ENCODE peak calls at places on chromosomes 12 and 14, in four cellular contexts. J is K562, R is SK-N-SH, B is GM12878. E is an unnamed sample.

GRCh38 chr12:44465139-44465538 is 411.0 kb downstream of the NELL2 start:
- DNase-seq in B (no peak), R (no peak), J (no peak), E (no peak)

GRCh38 chr14:66137076-66137475 is 349.1 kb upstream of the CCDC196 start:
- DNase-seq in R (no peak), J (no peak), B (no peak), E (no peak)

GRCh38 chr14:100822921-100823320 is 3.0 kb upstream of the MEG3 start:
- DNase-seq in R (no peak), B (no peak), J (no peak), E (no peak)

GRCh38 chr14:92513966-92514843 is 624 bp downstream of the RIN3 start:
- DNase-seq in J (no peak), B (no peak), R (no peak), E (peak)

GRCh38 chr12:64551676-64552075 is 58.6 kb upstream of the RASSF3 start:
- DNase-seq in B (no peak), J (no peak), R (no peak), E (no peak)

GRCh38 chr12:116934908-116935698 is 24.4 kb downstream of the FBXW8 start:
- DNase-seq in B (no peak), R (no peak), J (no peak), E (no peak)

GRCh38 chr12:45612044-45612794 is 117.3 kb upstream of the ARID2 start:
- DNase-seq in B (no peak), J (no peak), R (no peak), E (no peak)

GRCh38 chr14:24430682-24431568 is 1.2 kb downstream of the KHNYN start:
- DNase-seq in B (no peak), J (peak), R (no peak), E (peak)

GRCh38 chr14:105853089-105853906 is 326.9 kb downstream of the TMEM121 start:
- DNase-seq in R (peak), J (no peak), B (peak), E (no peak)

GRCh38 chr12:108832730-108833354 is 24.5 kb downstream of the SSH1 start:
- DNase-seq in J (no peak), B (no peak), R (no peak), E (no peak)

GRCh38 chr14:53020193-53020932 is 69.5 kb upstream of the FERMT2 start:
- DNase-seq in R (no peak), B (no peak), J (no peak), E (no peak)

GRCh38 chr14:35134329-35135123 is 12.2 kb downstream of the PRORP start:
- DNase-seq in B (no peak), R (no peak), J (no peak), E (no peak)

GRCh38 chr12:30822385-30823139 is 67.8 kb upstream of the CAPRIN2 start:
- DNase-seq in J (no peak), R (peak), B (no peak), E (peak)

GRCh38 chr12:65492997-65493892 is 214.8 kb downstream of the MSRB3 start:
- DNase-seq in B (no peak), R (no peak), J (no peak), E (no peak)

GRCh38 chr12:1398673-1399072 is 195.7 kb downstream of the FBXL14 start:
- DNase-seq in R (no peak), J (no peak), B (no peak), E (no peak)

GRCh38 chr14:83164016-83164415 is 1630.4 kb upstream of the SEL1L start:
- DNase-seq in J (no peak), R (no peak), B (no peak), E (no peak)

GRCh38 chr14:21431126-21431525 is 24.8 kb downstream of the CHD8 start:
- DNase-seq in R (no peak), B (no peak), J (no peak), E (no peak)

GRCh38 chr12:402127-402456 is 648 bp downstream of the CCDC77 start:
- DNase-seq in B (no peak), R (peak), J (peak), E (peak)

GRCh38 chr14:99467338-99468075 is 13.2 kb downstream of the SETD3 start:
- DNase-seq in B (no peak), J (no peak), R (no peak), E (no peak)

GRCh38 chr14:36069535-36069900 is 107.0 kb downstream of the PTCSC3 start:
- DNase-seq in R (peak), B (no peak), J (peak), E (peak)

GRCh38 chr12:73262788-73263381 is 990.7 kb downstream of the TRHDE start:
- DNase-seq in R (no peak), J (no peak), B (no peak), E (no peak)

GRCh38 chr12:46682148-46682547 is 143.6 kb downstream of the SLC38A4 start:
- DNase-seq in J (no peak), B (no peak), R (no peak), E (no peak)

GRCh38 chr12:96658075-96658474 is 168.7 kb downstream of the CFAP54 start:
- DNase-seq in R (no peak), B (no peak), J (no peak), E (no peak)

GRCh38 chr14:65958664-65959562 is 527.3 kb upstream of the CCDC196 start:
- DNase-seq in R (peak), J (peak), B (no peak), E (no peak)

GRCh38 chr14:30770376-30770775 is 104.0 kb upstream of the COCH start:
- DNase-seq in J (no peak), R (no peak), B (no peak), E (no peak)

GRCh38 chr12:124379938-124380754 is 85.3 kb downstream of the RFLNA start:
- DNase-seq in J (no peak), B (no peak), R (no peak), E (no peak)

GRCh38 chr12:26318661-26319068 is 123.3 kb downstream of the SSPN start:
- DNase-seq in B (no peak), R (no peak), J (peak), E (no peak)

GRCh38 chr12:53453953-53454640 is 2.2 kb downstream of the PCBP2 start:
- DNase-seq in B (no peak), R (no peak), J (no peak), E (no peak)

GRCh38 chr14:26595922-26596721 is 1.7 kb downstream of the NOVA1 start:
- DNase-seq in R (no peak), J (no peak), B (no peak), E (no peak)

GRCh38 chr12:45409966-45410365 is 194.1 kb downstream of the ANO6 start:
- DNase-seq in J (no peak), B (no peak), R (no peak), E (no peak)

DNA sequence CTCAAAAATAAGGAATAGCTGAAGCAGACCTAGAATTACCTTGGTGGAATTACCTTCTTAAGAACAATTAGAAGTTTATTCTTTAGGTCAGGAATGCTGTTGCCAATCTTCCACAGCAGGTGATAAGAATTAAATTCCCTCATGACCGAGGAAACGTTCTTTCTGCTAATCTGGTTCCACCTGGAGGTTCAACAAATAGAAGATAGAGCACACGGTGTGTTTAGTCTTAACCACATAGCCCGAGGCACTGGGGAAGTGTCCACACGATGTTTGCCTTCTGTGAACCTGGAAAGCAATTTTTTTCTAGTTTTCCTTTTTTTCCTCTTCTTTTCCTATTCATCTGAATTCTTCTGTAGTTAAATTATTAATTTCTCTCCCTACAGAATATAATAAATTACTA is 906.9 kb downstream of the NRXN3 start:
- DNase-seq in J (no peak), B (no peak), R (no peak), E (no peak)
- TF ChIP-seq USF1 in J (no peak), B (no peak), R (no peak), E (no peak)

DNA sequence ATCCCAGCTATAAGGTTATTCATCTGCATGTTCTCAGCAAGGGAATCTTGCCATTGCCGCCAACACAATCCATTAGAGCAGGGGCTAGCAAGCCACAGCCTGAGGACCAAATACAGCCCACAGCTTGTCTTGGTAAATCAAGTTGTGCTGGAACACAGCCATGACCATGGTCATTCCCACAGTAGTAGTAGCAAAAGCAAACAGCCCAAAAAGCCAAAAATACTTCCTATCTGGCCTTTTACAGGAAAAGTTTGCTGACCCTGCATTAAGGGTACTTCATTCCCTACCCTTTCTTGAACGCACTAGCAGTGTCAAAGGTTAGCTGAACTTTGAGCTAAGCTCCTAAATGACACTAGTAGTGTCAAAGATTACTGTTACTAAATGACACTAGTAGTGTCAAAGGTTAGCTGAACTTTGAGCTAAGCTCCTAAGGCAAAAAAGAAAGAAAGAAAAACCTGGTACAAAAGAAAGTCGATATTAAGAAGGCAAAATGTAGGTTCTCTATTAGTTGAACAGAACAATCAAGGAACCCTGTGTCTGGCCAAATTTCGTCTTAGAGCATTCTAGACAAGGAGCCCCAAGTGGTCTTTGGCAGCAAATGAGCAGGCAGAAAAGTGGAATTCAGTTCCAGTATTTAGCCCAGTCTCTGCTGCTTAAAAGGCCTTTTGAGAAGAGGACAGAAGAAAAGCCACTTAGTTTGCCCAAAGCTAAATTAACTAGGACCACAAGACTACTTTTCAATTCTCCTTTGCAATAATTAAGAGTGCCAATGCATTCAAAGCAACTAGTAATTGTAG is 67.7 kb downstream of the NT5DC3 start:
- DNase-seq in R (no peak), J (no peak), B (no peak), E (no peak)
- TF ChIP-seq USF1 in R (no peak), J (no peak), B (no peak), E (no peak)

GRCh38 chr14:89651805-89652204 is 234.8 kb upstream of the FOXN3 start:
- DNase-seq in J (no peak), R (peak), B (no peak), E (no peak)

GRCh38 chr14:89648510-89648909 is 231.5 kb upstream of the FOXN3 start:
- DNase-seq in J (no peak), B (no peak), R (no peak), E (no peak)

GRCh38 chr14:89652352-89652751 is 235.3 kb upstream of the FOXN3 start:
- DNase-seq in R (no peak), J (no peak), B (no peak), E (no peak)

GRCh38 chr14:89648924-89649323 is 231.9 kb upstream of the FOXN3 start:
- DNase-seq in R (no peak), B (no peak), J (no peak), E (no peak)

DNA sequence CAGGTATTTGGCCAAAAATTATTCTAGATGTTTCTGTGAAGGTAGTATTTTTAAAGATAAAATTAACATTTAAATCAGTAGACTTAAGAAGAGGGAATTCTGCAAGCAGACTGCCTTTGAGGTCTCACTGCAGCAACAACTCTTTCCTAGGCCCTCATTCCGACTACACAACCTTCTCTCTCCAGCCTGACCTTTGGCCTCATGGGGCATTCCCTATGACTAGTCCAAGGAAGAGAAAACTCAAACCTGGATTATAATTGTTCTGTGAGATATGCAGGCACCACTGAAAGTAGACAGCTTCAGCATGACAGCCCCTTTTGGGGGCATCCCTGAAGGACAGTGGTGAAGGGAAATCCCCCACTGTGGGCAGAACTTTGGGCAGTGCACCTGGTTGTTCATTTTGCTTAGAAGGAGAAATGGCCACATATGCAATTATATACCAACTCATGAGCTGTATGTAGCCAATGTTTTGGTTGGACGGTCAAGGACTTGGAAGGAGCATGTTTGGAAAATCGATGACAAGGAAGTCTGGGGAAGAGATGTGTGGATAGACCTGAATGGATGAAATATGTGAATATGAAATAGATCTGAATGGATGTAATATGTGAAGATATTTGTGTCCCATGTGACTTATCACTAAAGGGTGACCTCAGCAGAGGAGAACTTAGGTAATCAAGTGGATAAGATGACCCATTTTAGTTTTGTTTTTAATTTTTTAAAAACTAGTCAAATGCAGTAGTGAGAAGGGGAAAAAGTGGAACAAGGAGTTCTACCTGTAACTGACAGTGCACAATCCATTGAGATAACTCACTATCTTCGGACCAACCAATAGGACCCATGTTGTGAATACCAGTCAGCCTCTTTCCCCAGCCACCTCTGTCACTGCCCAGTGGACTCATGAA is 233.3 kb upstream of the FOXN3 start:
- DNase-seq in J (no peak), B (no peak), R (no peak), E (no peak)
- TF ChIP-seq USF1 in J (no peak), B (no peak), R (no peak), E (no peak)

GRCh38 chr12:100435948-100436347 is 37.7 kb upstream of the NR1H4 start:
- DNase-seq in J (no peak), B (no peak), R (no peak), E (no peak)
- TF ChIP-seq USF1 in J (no peak), B (no peak), R (no peak), E (no peak)

GRCh38 chr12:56324196-56324595 is 8.4 kb upstream of the CNPY2 start:
- DNase-seq in B (no peak), J (no peak), R (no peak), E (no peak)

GRCh38 chr12:56321027-56321426 is 5.2 kb upstream of the CNPY2 start:
- DNase-seq in J (no peak), B (no peak), R (no peak), E (no peak)

GRCh38 chr12:56326126-56326525 is 7.7 kb downstream of the PAN2 start:
- DNase-seq in J (no peak), B (no peak), R (no peak), E (no peak)

GRCh38 chr12:56326533-56326932 is 7.3 kb downstream of the PAN2 start:
- DNase-seq in B (no peak), R (no peak), J (no peak), E (no peak)
- TF ChIP-seq USF1 in B (no peak), R (no peak), J (no peak), E (no peak)

GRCh38 chr14:54346257-54346656 is 50.5 kb upstream of the CDKN3 start:
- DNase-seq in B (no peak), R (no peak), J (no peak), E (no peak)
- TF ChIP-seq USF1 in B (no peak), R (no peak), J (no peak), E (no peak)

GRCh38 chr12:54526800-54527630 is 22.4 kb upstream of the PDE1B start:
- DNase-seq in R (no peak), J (peak), B (no peak), E (peak)
- TF ChIP-seq USF1 in R (no peak), J (no peak), B (no peak), E (no peak)

GRCh38 chr14:84643438-84643837 is 886.5 kb upstream of the FLRT2 start:
- DNase-seq in B (no peak), R (no peak), J (no peak), E (no peak)

DNA sequence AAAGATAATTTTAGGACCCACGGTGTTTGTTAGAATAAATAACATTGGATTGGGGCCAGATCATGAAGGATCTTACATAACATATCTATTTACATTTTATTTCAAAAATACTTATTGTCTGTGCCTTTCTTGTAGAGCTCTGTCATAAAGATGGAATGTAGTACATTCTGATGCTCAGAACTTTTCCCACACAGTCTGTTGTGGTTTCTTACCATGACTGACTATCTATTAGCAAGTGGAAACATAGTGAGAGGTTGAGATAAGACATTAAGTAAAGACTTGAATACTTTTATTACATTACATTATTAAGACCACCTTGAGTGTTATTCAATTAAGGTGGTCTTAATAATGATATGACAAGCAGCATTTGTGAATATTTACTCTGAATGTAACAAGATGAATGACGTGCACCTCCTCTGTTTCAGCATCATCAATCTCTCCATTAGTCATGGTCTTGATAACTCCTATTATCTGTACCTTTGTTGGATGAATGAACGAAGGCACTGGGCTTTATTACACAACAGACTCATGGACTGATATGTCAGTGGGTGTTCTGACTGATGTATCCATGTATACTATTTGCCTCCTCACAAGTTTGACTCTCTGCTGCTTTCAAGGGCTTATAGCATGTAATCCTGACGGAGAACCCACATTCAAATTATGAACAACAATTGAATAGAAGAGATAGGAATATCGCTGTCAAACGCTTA is 883.0 kb upstream of the FLRT2 start:
- DNase-seq in R (no peak), B (no peak), J (no peak), E (no peak)
- TF ChIP-seq USF1 in R (no peak), B (no peak), J (no peak), E (no peak)